ENCODE peak calls at places on chromosomes 5 and 9, in five cellular contexts. M is kidney, E is fibroblast of pulmonary artery, Y is PC-3, O is kidney epithelial cell. I is an unnamed sample.

GRCh38 chr5:156450778-156451177 is 123.8 kb downstream of the SGCD start:
- DNase-seq in Y (no peak), E (no peak), O (no peak), M (no peak), I (no peak)

GRCh38 chr9:5879419-5880181 is 11.1 kb upstream of the MLANA start:
- DNase-seq in Y (peak), E (peak), M (no peak), O (peak), I (no peak)

GRCh38 chr5:93587919-93588585 is 5.0 kb downstream of the NR2F1 start:
- DNase-seq in E (no peak), O (no peak), Y (no peak), M (peak), I (no peak)

GRCh38 chr9:614421-614820 is 227.1 kb upstream of the DMRT1 start:
- DNase-seq in E (peak), Y (no peak), M (no peak), O (peak), I (no peak)

GRCh38 chr9:136474021-136474640 is 8.7 kb downstream of the SEC16A start:
- DNase-seq in O (no peak), Y (no peak), M (no peak), E (no peak), I (no peak)

GRCh38 chr5:117657591-117657990 is 1083.0 kb upstream of the SEMA6A start:
- DNase-seq in Y (no peak), M (no peak), E (peak), O (no peak), I (no peak)

GRCh38 chr9:137723396-137724113 is 104.8 kb downstream of the EHMT1 start:
- DNase-seq in E (no peak), Y (no peak), O (no peak), M (no peak), I (no peak)

GRCh38 chr9:6715755-6716643 is 41.8 kb upstream of the KDM4C start:
- DNase-seq in E (peak), O (no peak), Y (peak), M (peak), I (peak)

GRCh38 chr5:177557041-177557647 is 2.8 kb upstream of the FAM193B start:
- DNase-seq in O (no peak), M (no peak), Y (no peak), E (no peak), I (peak)

GRCh38 chr5:165029471-165029870 is 1524.1 kb downstream of the MAT2B start:
- DNase-seq in M (no peak), E (no peak), Y (no peak), O (no peak), I (peak)

GRCh38 chr5:17860660-17861315 is 226.5 kb downstream of the TAF11L14 start:
- DNase-seq in Y (peak), O (no peak), M (no peak), E (no peak), I (no peak)

GRCh38 chr9:114108016-114108833 is 9.1 kb upstream of the KIF12 start:
- DNase-seq in O (no peak), E (peak), Y (peak), M (peak), I (peak)

GRCh38 chr5:99034336-99034735 is 105.5 kb upstream of the CHD1 start:
- DNase-seq in M (no peak), E (peak), O (no peak), Y (peak), I (no peak)

GRCh38 chr5:65078331-65078730 is 309.6 kb downstream of the CWC27 start:
- DNase-seq in M (no peak), E (no peak), O (no peak), Y (no peak), I (no peak)

GRCh38 chr9:34665381-34666250 is 3.2 kb upstream of the CCL27 start:
- DNase-seq in Y (peak), M (peak), O (peak), E (peak), I (peak)

GRCh38 chr5:1300581-1301083 is 5.8 kb upstream of the TERT start:
- DNase-seq in M (peak), Y (no peak), E (no peak), O (no peak), I (no peak)

GRCh38 chr5:161442471-161442870 is 104.1 kb downstream of the GABRB2 start:
- DNase-seq in E (no peak), M (no peak), O (no peak), Y (no peak), I (no peak)

GRCh38 chr9:113593682-113594281 is 130.3 kb downstream of the RGS3 start:
- DNase-seq in E (peak), Y (peak), O (peak), M (peak), I (no peak)

GRCh38 chr9:110777843-110778215 is 109.2 kb downstream of the MUSK start:
- DNase-seq in O (no peak), E (no peak), Y (no peak), M (no peak), I (no peak)

GRCh38 chr9:35057271-35057620 is 15.2 kb downstream of the VCP start:
- DNase-seq in E (no peak), O (no peak), Y (no peak), M (no peak), I (no peak)

GRCh38 chr5:143886621-143887301 is 74.8 kb downstream of the HMHB1 start:
- DNase-seq in E (peak), O (no peak), Y (no peak), M (no peak), I (no peak)

GRCh38 chr5:23742701-23743100 is 235.3 kb downstream of the PRDM9 start:
- DNase-seq in Y (peak), O (no peak), M (no peak), E (peak), I (no peak)

GRCh38 chr9:9299134-9299533 is 1313.7 kb downstream of the PTPRD start:
- DNase-seq in E (no peak), Y (no peak), O (no peak), M (no peak), I (no peak)

DNA sequence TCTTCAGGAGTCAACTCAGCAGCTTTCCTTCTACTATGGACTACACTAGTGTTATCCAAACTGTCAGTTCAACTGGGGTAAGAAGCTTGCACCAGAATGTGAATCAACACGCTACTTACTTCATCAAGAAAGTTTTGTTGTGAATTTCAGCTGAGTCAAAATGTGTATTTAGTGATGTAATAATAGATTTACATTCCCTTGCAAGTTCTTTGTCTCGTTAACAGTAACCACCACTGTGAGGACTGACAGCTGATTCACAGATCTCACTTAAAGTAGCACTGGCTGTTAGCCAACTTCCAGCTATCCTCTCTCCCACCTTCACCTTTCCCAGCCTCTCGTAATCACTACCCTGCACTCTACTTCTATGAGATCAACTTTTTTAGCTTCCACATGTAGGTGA is 445.3 kb downstream of the NTRK2 start:
- DNase-seq in O (peak), E (no peak), Y (no peak), M (no peak), I (no peak)
- TF ChIP-seq CTCF in O (no peak), E (no peak), Y (no peak), M (no peak), I (no peak)

DNA sequence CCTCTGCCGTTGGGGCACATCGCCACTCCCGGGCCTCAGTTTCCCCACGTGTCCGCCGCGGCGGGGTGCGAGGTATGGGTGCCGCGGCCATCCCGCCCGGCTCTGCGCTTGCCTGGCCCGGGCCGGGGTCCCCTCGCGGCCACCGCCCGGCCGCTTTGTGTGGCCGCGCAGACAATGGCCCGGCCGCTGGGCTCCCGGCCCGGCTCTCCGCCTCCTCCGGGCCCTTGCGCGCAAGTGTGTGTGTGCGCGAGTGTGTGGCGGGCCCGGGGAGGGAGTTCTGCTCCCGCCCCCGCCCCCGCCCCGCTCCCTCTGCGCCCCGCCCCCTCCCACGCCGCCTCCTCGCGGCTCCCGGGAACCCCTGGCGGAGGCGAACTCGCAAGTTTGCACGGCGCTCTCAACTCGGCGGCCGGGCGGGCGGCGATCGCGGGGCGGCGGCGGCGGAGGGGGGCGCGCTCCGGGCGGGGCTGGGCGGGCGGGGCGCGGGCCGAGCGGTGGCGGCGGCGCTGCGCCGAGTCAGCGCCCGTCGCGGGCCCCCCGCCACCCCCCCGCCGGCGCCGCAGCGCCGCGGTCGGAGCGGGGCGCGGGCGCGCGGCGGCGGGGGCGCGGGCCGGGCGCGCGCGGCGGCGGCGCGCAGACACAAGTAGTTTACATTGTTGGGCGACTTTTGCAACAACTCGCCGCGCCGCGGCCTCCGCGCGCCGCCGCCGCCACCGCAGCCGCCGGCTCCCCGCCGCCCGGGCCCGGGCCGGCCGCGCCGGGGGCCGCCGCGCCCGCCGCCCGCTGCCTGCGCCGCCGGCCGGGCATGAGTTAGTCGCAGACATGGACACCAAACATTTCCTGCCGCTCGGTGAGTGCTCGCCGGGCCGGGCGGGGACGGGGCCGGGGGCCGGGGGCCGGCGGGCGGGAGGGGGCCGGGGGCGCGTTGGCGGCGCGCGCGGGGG is at the start of gene RXRA:
- DNase-seq in E (peak), M (peak), O (no peak), Y (peak), I (peak)
- TF ChIP-seq CTCF in E (no peak), M (peak), O (no peak), Y (no peak), I (peak)

DNA sequence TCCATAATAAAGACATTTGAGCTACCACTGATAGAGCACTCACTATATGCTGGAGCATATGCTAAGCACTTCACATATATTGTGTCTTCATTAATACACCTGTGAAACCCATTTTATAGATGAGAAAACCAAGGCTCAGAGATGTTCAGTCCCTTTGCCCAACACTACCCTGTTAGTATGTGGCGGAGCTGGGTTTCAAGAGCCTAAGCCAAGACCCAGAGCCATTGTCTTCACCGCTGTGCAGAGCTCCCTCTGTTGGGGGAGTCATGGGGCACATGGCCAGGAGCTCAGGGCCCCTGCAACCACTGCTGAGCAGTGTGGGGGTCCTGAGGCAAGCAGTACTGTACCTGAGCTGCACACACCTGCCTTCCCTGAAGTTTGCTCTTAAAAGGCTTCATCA is 37.3 kb upstream of the SLC25A51 start:
- DNase-seq in O (no peak), Y (no peak), M (no peak), E (no peak), I (no peak)
- TF ChIP-seq CTCF in O (no peak), Y (no peak), M (no peak), E (no peak), I (no peak)

GRCh38 chr9:87950765-87951488 is 23.4 kb downstream of the CDK20 start:
- DNase-seq in O (no peak), E (peak), M (no peak), Y (peak), I (no peak)
- TF ChIP-seq CTCF in O (peak), E (peak), M (peak), Y (peak), I (peak)

GRCh38 chr5:172906888-172907287 is 52.3 kb upstream of the RPL26L1 start:
- DNase-seq in Y (no peak), M (no peak), O (no peak), E (no peak), I (no peak)
- TF ChIP-seq CTCF in Y (no peak), M (no peak), O (no peak), E (no peak), I (no peak)

GRCh38 chr9:4375424-4376195 is 75.7 kb upstream of the GLIS3 start:
- DNase-seq in Y (peak), O (no peak), M (no peak), E (peak), I (no peak)
- TF ChIP-seq CTCF in Y (peak), O (peak), M (peak), E (peak), I (peak)

DNA sequence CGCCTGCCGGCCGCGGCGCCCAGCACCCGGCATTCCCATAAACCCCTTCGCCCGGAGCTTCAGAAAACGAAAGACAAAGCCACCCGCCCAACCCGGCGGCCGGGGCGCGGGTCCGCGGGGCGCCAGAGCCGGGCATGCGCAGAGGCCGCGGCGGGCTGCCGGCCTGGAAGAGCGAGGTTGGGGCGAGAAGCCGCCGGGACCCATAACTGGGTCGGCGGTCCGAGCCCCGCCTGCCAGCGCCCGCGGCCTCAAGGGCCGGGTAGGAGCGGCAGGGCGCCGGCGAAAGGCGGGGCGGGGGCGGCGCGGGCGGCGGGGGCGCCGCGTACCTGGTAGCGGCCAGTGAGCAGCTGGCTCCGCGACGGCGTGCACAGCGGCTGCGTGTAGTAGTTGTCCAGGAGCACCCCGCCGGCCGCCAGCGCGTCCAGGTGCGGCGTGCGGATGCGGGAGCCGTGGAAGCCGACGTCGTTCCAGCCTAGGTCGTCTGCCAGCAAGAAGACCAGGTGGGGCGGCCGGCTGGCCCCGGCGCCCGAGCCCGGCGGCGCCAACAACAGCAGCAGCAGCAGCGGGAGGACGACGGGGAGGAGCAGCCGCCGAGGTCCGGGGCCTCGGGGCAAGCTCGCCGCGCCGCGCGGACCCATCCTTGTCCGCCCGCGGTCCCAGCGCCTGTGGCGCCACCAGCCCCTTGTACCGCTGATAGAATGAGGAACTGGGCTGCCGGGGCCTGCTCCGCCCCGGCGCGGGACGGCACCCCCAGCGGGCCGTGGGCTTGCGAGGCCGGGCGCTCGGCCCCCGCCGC is at the start of gene ARSB:
- DNase-seq in M (peak), Y (peak), O (peak), E (peak), I (peak)
- TF ChIP-seq CTCF in M (peak), Y (peak), O (peak), E (peak), I (no peak)